ENCODE peak calls at places on chromosomes 2 and 18, in four cellular contexts. S, X, D and P are unnamed samples. For H3K4me1 and H3K36me3, the result is how much of the 10 kb centered on the place peaks cover.

GRCh38 chr2:74017181-74017580 is 32.5 kb downstream of the TET3 start:
- DNase-seq in X (no peak), S (no peak), D (no peak), P (no peak)

GRCh38 chr18:39806519-39806918 is 2148.5 kb upstream of the PIK3C3 start:
- DNase-seq in S (no peak), D (no peak), X (no peak), P (no peak)

GRCh38 chr18:45322343-45322742 is 292.9 kb upstream of the SLC14A2 start:
- DNase-seq in X (no peak), S (no peak), D (no peak), P (no peak)

GRCh38 chr2:37415128-37415817 is 70.8 kb downstream of the QPCT start:
- DNase-seq in X (no peak), S (no peak), D (no peak), P (no peak)

GRCh38 chr2:239928457-239929350 is 96.4 kb downstream of the NDUFA10 start:
- DNase-seq in X (no peak), S (peak), D (peak), P (no peak)

GRCh38 chr18:23935804-23936203 is 78.8 kb upstream of the TTC39C start:
- DNase-seq in D (no peak), X (no peak), S (peak), P (peak)

GRCh38 chr2:204260162-204260877 is 285.0 kb upstream of the PARD3B start:
- DNase-seq in X (no peak), D (peak), S (peak), P (peak)

GRCh38 chr18:80196528-80197320 is 50.6 kb downstream of the PARD6G start:
- DNase-seq in X (no peak), S (no peak), D (no peak), P (no peak)

GRCh38 chr2:147829106-147829505 is 15.7 kb upstream of the ACVR2A start:
- DNase-seq in D (no peak), S (no peak), X (no peak), P (no peak)

GRCh38 chr2:161384864-161385263 is 31.2 kb upstream of the TBR1 start:
- DNase-seq in X (no peak), S (no peak), D (no peak), P (no peak)

GRCh38 chr2:149931486-149931885 is 343.9 kb upstream of the MMADHC start:
- DNase-seq in X (no peak), S (no peak), D (no peak), P (no peak)

GRCh38 chr2:42562474-42563144 is 5.8 kb upstream of the MTA3 start:
- DNase-seq in D (peak), S (no peak), X (no peak), P (no peak)

GRCh38 chr2:240622631-240623235 is 2.5 kb upstream of the GPR35 start:
- DNase-seq in D (peak), X (no peak), S (peak), P (no peak)

DNA sequence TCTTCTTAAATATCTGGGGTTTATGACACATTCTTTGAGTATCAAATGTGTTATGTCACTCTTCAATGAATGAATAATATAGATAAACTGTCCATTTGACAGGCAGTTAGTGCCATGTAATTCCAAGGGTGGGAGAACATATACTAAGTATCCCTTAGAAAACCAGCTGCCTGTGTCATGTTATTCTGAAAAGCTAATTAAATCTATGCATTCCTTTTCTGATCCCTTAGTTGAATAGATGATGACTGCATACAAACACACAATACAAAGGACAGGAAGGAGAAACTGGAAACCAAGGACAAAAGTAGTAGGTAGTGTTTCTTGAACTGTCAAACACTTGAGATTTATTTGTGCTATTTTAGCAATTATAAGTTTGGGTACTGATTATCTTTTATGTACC is 8.3 kb downstream of the ARHGAP28 start:
- DNase-seq in X (no peak), D (no peak), S (no peak), P (no peak)
- H3K4me1 ChIP-seq in X (under half), D (under half), S (under half), P (under half)

DNA sequence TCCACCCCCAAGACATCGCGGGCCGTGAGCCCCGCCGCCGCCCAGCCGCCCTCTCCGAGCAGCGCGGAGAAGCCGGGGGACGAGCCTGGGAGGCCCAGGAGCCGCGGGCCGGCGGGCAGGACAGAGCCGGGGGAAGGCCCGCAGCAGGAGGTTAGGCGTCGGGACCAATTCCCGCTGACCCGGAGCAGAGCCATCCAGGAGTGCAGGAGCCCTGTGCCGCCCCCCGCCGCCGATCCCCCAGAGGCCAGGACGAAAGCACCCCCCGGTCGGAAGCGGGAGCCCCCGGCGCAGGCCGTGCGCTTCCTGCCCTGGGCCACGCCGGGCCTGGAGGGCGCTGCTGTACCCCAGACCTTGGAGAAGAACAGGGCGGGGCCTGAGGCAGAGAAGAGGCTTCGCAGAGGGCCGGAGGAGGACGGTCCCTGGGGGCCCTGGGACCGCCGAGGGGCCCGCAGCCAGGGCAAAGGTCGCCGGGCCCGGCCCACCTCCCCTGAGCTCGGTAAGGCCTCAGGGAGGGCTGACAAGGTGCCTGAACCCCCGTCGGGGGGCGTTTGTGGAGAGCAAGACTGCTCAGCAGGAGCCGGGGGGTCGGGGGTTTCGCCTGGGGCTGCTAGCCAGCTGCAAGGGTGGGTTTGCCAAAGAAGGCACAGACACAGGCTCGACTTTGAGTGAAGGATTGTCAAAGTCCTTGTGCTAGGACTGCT is 14.3 kb downstream of the SPEG start:
- DNase-seq in D (no peak), S (peak), X (no peak), P (no peak)
- H3K36me3 ChIP-seq in D (under half), S (under half), X (under half), P (under half)

GRCh38 chr2:217878865-217879595 is 123.8 kb downstream of the TNS1 start:
- DNase-seq in D (no peak), X (no peak), S (no peak), P (no peak)

GRCh38 chr2:217877866-217878265 is 124.9 kb downstream of the TNS1 start:
- DNase-seq in D (no peak), S (no peak), X (no peak), P (no peak)

GRCh38 chr2:217880490-217880889 is 122.3 kb downstream of the TNS1 start:
- DNase-seq in X (no peak), D (no peak), S (no peak), P (no peak)

GRCh38 chr2:217884985-217885384 is 117.8 kb downstream of the TNS1 start:
- DNase-seq in S (no peak), X (no peak), D (no peak), P (no peak)

DNA sequence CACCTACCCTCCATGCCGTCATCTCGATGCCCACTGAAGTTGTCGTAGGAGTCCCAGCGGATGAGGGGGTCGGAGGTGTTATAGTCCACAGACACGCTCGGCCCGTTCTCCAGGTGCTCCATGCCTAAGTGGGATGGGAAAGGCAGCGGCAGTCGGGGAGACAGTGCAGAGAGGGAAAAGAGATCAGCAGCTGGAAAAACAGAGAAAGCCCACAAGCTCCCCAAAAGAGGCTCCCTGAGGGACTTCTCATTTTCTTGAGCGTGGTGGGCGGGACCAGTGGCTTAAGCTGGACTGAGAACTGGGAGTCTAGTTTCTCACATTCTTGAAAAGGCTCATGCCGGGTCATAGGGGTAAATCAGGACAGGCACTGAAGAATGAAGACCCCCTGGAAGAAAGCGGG is 121.9 kb downstream of the TNS1 start:
- DNase-seq in S (no peak), X (no peak), D (no peak), P (no peak)
- H3K27ac ChIP-seq in S (no peak), X (peak), D (no peak), P (no peak)

GRCh38 chr2:101204400-101205095 is 48.1 kb upstream of the CNOT11 start:
- DNase-seq in X (no peak), D (no peak), S (no peak), P (no peak)
- H3K4me1 ChIP-seq in X (under half), D (under half), S (under half), P (under half)

GRCh38 chr18:21557607-21558253 is 42.8 kb downstream of the ESCO1 start:
- DNase-seq in X (no peak), S (no peak), D (no peak), P (no peak)

GRCh38 chr18:21559195-21559594 is 41.3 kb downstream of the ESCO1 start:
- DNase-seq in S (no peak), X (no peak), D (no peak), P (no peak)
- H3K36me3 ChIP-seq in S (under half), X (under half), D (half or more), P (half or more)

GRCh38 chr2:134408791-134409190 is 154.9 kb downstream of the MGAT5 start:
- DNase-seq in D (no peak), S (no peak), X (no peak), P (no peak)
- H3K27ac ChIP-seq in D (no peak), S (no peak), X (no peak), P (peak)